ENCODE peak calls at places on chromosome 5, in eight cellular contexts. E is HFFc6; K is cardiac fibroblast; S is progenitor cell of endocrine pancreas; R is epithelial cell of esophagus; L is PC-3; J is heart right ventricle; G is CD4-positive, alpha-beta T cell. M is an unnamed sample.

GRCh38 chr5:67350600-67351315 is 154.2 kb upstream of the CD180 start:
- DNase-seq in K (no peak), L (no peak), R (no peak), G (peak), J (no peak), E (no peak), S (no peak), M (no peak)

GRCh38 chr5:67900515-67900914 is 315.0 kb upstream of the PIK3R1 start:
- DNase-seq in R (no peak), G (no peak), K (no peak), L (no peak), E (no peak), S (no peak), J (no peak), M (no peak)

GRCh38 chr5:102090770-102091169 is 205.3 kb downstream of the SLCO4C1 start:
- DNase-seq in J (no peak), L (peak), S (peak), K (peak), G (no peak), R (peak), E (no peak), M (no peak)

GRCh38 chr5:100496296-100496695 is 38.9 kb upstream of the FAM174A start:
- DNase-seq in K (no peak), S (no peak), G (no peak), E (no peak), R (peak), J (no peak), L (no peak), M (no peak)

GRCh38 chr5:133839721-133840120 is 128.7 kb downstream of the C5orf15 start:
- DNase-seq in L (no peak), R (no peak), K (no peak), S (no peak), G (no peak), E (no peak), J (no peak), M (no peak)

GRCh38 chr5:1484416-1485319 is 39.1 kb downstream of the LPCAT1 start:
- DNase-seq in K (no peak), L (no peak), E (no peak), J (no peak), S (no peak), G (no peak), R (no peak), M (peak)

GRCh38 chr5:97101189-97101910 is 41.1 kb downstream of the LIX1 start:
- DNase-seq in R (no peak), S (no peak), E (no peak), J (no peak), G (no peak), K (no peak), L (no peak), M (no peak)

GRCh38 chr5:1038417-1039209 is 30.0 kb downstream of the NKD2 start:
- DNase-seq in K (no peak), R (no peak), G (no peak), S (no peak), L (no peak), E (no peak), J (peak), M (no peak)

GRCh38 chr5:98772415-98773213 is 849 bp upstream of the RGMB start:
- DNase-seq in R (peak), K (peak), S (peak), E (no peak), L (peak), G (peak), J (peak), M (no peak)

GRCh38 chr5:151146003-151146524 is 11.5 kb downstream of the ANXA6 start:
- DNase-seq in K (no peak), E (no peak), J (no peak), G (no peak), R (no peak), S (no peak), L (no peak), M (no peak)

GRCh38 chr5:159049844-159050318 is 49.8 kb downstream of the EBF1 start:
- DNase-seq in L (peak), G (no peak), S (no peak), J (no peak), E (no peak), K (peak), R (peak), M (no peak)

GRCh38 chr5:124453221-124454032 is 293.0 kb downstream of the ZNF608 start:
- DNase-seq in K (peak), R (peak), S (no peak), E (peak), G (no peak), J (no peak), L (peak), M (peak)

GRCh38 chr5:164481270-164481669 is 975.9 kb downstream of the MAT2B start:
- DNase-seq in R (no peak), E (no peak), L (no peak), G (no peak), K (no peak), S (no peak), J (no peak), M (no peak)

GRCh38 chr5:164472150-164472549 is 966.7 kb downstream of the MAT2B start:
- DNase-seq in J (no peak), K (no peak), L (no peak), G (no peak), S (no peak), E (no peak), R (no peak), M (no peak)

GRCh38 chr5:164475339-164475977 is 970.0 kb downstream of the MAT2B start:
- DNase-seq in S (no peak), L (peak), K (peak), G (no peak), E (no peak), R (peak), J (no peak), M (no peak)
- TF ChIP-seq CTCF in S (peak), L (peak), K (peak), G (no peak), E (peak), R (peak), J (peak), M (no peak)

GRCh38 chr5:142208777-142209312 is 100.3 kb downstream of the NDFIP1 start:
- DNase-seq in K (no peak), R (no peak), G (no peak), J (no peak), L (no peak), S (no peak), E (no peak), M (no peak)

GRCh38 chr5:142210011-142210410 is 101.4 kb downstream of the NDFIP1 start:
- DNase-seq in E (no peak), J (no peak), K (no peak), L (no peak), S (no peak), R (no peak), G (no peak), M (no peak)

GRCh38 chr5:142204219-142204618 is 95.6 kb downstream of the NDFIP1 start:
- DNase-seq in R (no peak), S (no peak), G (no peak), L (no peak), J (no peak), K (no peak), E (no peak), M (no peak)

GRCh38 chr5:142211013-142211412 is 102.4 kb downstream of the NDFIP1 start:
- DNase-seq in E (no peak), G (no peak), L (no peak), J (no peak), K (no peak), S (no peak), R (no peak), M (no peak)

GRCh38 chr5:142206801-142207200 is 98.2 kb downstream of the NDFIP1 start:
- DNase-seq in K (no peak), E (no peak), G (no peak), S (no peak), J (no peak), L (peak), R (peak), M (no peak)
- TF ChIP-seq CTCF in K (no peak), E (peak), G (no peak), S (no peak), J (no peak), L (peak), R (no peak), M (no peak)

GRCh38 chr5:69491838-69492390 is 676 bp upstream of the OCLN start:
- DNase-seq in S (no peak), G (no peak), K (no peak), J (no peak), R (no peak), E (no peak), L (no peak), M (no peak)
- TF ChIP-seq CTCF in S (no peak), G (no peak), K (no peak), J (no peak), R (no peak), E (no peak), L (no peak), M (no peak)

DNA sequence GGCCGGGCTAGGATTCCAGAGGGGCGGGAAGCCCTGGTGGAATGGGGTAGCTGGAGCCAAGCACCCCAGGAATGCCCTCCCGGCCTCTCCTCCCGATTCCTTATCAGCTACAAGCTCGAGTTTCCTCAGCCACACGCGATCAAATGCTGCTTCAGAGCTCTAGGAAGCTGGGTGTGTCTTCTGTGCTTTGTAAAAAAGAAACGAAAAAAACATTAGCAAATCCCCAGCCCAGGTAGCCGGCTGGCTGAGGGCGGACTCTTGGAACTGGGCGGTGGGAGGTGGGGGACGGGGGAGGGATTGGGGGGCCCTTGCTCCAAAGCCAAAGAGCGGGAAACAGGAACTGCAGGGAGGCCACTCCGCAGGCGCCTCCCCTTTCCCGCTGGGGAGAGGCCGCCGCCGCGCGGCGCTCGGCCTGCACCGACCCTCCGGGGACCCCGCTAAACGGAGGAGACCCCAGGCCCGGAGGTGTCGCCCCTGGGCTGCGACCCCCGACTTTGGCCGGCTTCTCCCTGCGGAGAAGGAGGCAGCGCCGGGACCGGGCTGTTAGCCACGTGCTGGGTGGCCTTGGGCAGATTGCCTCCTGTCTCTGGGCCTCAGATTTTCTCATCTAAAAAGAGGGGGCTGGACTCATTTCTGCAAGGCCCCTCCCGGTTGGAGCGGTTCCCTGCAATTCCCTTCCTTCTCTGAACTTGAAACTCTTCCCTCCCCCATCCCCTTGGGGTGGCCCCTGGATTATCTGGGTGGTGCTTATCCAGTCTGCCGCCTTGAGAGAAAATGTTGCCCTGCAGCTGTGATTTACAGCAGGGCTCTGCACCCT is 40.9 kb upstream of the FABP6 start:
- DNase-seq in L (peak), G (no peak), E (peak), J (peak), K (peak), S (peak), R (no peak), M (no peak)
- TF ChIP-seq CTCF in L (no peak), G (no peak), E (peak), J (peak), K (no peak), S (no peak), R (no peak), M (no peak)

GRCh38 chr5:93224624-93225023 is 356.4 kb downstream of the NR2F1-AS1 start:
- DNase-seq in R (peak), L (no peak), K (no peak), E (no peak), S (no peak), J (no peak), G (no peak), M (no peak)
- TF ChIP-seq CTCF in R (no peak), L (no peak), K (no peak), E (no peak), S (no peak), J (no peak), G (no peak), M (no peak)

GRCh38 chr5:165029471-165029870 is 1524.1 kb downstream of the MAT2B start:
- DNase-seq in G (no peak), S (no peak), K (no peak), L (no peak), J (no peak), E (no peak), R (peak), M (no peak)
- TF ChIP-seq CTCF in G (no peak), S (peak), K (no peak), L (no peak), J (no peak), E (no peak), R (peak), M (no peak)

GRCh38 chr5:157308826-157309465 is 43.0 kb downstream of the CYFIP2 start:
- DNase-seq in S (no peak), G (no peak), R (no peak), L (peak), E (peak), K (peak), J (no peak), M (no peak)
- TF ChIP-seq CTCF in S (no peak), G (peak), R (no peak), L (peak), E (peak), K (no peak), J (peak), M (no peak)

GRCh38 chr5:139575751-139576150 is 14.6 kb downstream of the UBE2D2 start:
- DNase-seq in K (no peak), G (no peak), J (no peak), E (no peak), S (no peak), L (no peak), R (no peak), M (no peak)

GRCh38 chr5:139577689-139578347 is 16.7 kb downstream of the UBE2D2 start:
- DNase-seq in G (no peak), K (no peak), E (no peak), J (no peak), S (no peak), R (no peak), L (no peak), M (no peak)

GRCh38 chr5:139571966-139572365 is 10.8 kb downstream of the UBE2D2 start:
- DNase-seq in E (no peak), L (no peak), K (no peak), G (no peak), J (no peak), R (no peak), S (no peak), M (no peak)

GRCh38 chr5:139575313-139575646 is 14.1 kb downstream of the UBE2D2 start:
- DNase-seq in G (no peak), R (no peak), E (no peak), L (no peak), S (no peak), K (no peak), J (no peak), M (no peak)

DNA sequence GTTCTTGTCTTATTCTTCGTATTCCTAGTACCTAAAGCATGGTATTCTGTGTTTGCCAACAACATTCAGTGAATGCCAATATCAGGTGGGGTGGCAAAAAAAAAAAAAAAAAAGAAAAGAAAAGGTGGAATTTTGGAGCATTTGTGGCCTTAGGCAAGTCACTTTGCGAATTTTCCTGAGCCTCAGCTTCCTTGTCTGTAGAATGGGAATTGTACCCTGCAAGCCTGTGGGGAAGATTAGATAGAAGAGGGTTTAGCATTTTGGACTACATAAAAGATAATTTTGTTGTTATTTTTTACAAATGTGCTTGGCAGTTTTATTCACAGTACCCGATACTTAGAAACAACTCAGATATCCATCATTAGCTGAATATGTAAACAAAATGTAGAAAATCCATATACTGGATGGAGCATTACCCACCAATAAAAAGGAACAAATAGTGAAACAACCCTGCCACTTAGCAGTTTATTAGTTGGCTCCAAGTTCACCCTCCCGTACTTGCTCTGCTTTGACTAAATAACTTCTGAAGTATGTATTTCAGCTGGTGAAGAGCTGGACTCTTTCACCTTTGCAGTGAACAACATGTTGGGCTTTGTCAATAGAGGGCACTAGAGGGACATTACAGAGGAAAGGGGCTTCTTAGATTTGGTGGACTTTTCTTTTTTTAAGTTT is 13.6 kb downstream of the UBE2D2 start:
- DNase-seq in K (peak), J (no peak), L (peak), E (peak), R (peak), G (no peak), S (no peak), M (no peak)
- TF ChIP-seq CTCF in K (peak), J (peak), L (peak), E (peak), R (peak), G (peak), S (peak), M (peak)

DNA sequence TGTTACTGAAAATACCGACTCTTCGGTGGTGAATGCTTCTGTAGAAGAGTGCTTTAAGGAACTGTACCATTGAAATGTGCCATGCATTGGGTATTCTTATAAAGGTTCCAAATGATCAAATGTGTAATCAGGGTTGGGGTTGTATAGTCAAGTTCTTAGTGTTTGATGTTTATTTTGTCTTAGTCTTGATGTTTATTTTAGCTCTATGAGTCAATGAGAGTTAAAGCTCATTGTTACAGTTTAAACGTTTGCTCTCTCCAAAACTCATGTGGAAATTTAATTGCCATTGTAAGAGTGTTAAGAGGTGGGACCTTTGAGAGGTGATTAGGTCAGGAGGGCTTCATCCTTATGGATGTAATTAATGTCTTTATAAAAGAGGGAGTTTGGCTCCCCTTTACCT is 153.0 kb downstream of the FER start:
- DNase-seq in J (no peak), G (no peak), K (peak), L (peak), S (no peak), R (peak), E (no peak), M (no peak)
- TF ChIP-seq CTCF in J (no peak), G (no peak), K (no peak), L (no peak), S (no peak), R (no peak), E (no peak), M (no peak)

GRCh38 chr5:9545959-9546851 is at the start of gene SEMA5A:
- DNase-seq in K (peak), E (peak), J (peak), R (peak), L (peak), G (peak), S (peak), M (no peak)
- TF ChIP-seq CTCF in K (peak), E (peak), J (peak), R (no peak), L (peak), G (no peak), S (no peak), M (no peak)